ENCODE peak calls at places on chromosomes 16 and 17, in four cellular contexts. One of them, this sample, is unnamed.

GRCh38 chr17:79612468-79613194 is 1.8 kb upstream of the RBFOX3 start:
- DNase-seq in HepG2: peak
- DNase-seq in GM12878: no peak
- DNase-seq in H1: peak
- DNase-seq in this sample: peak

GRCh38 chr16:48409839-48410610 is 24.8 kb upstream of the SIAH1 start:
- DNase-seq in HepG2: peak
- DNase-seq in GM12878: no peak
- DNase-seq in H1: no peak
- DNase-seq in this sample: peak

GRCh38 chr16:60605176-60605575 is 1431.1 kb downstream of the CDH8 start:
- DNase-seq in HepG2: no peak
- DNase-seq in GM12878: no peak
- DNase-seq in H1: no peak
- DNase-seq in this sample: no peak

GRCh38 chr16:23950898-23951297 is 115.1 kb downstream of the PRKCB start:
- DNase-seq in HepG2: no peak
- DNase-seq in GM12878: no peak
- DNase-seq in H1: no peak
- DNase-seq in this sample: no peak

GRCh38 chr16:1745181-1745899 is 26.0 kb downstream of the NME3 start:
- DNase-seq in HepG2: no peak
- DNase-seq in GM12878: no peak
- DNase-seq in H1: no peak
- DNase-seq in this sample: no peak

GRCh38 chr17:42381898-42382297 is 6.3 kb downstream of the STAT3 start:
- DNase-seq in HepG2: no peak
- DNase-seq in GM12878: no peak
- DNase-seq in H1: no peak
- DNase-seq in this sample: no peak

GRCh38 chr17:35082073-35082657 is 18.7 kb upstream of the RFFL start:
- DNase-seq in HepG2: peak
- DNase-seq in GM12878: no peak
- DNase-seq in H1: no peak
- DNase-seq in this sample: no peak

GRCh38 chr16:21208831-21209230 is 2.5 kb downstream of the ZP2 start:
- DNase-seq in HepG2: no peak
- DNase-seq in GM12878: no peak
- DNase-seq in H1: no peak
- DNase-seq in this sample: no peak

GRCh38 chr17:58092797-58093385 is 9.7 kb downstream of the DYNLL2 start:
- DNase-seq in HepG2: no peak
- DNase-seq in GM12878: no peak
- DNase-seq in H1: no peak
- DNase-seq in this sample: no peak

GRCh38 chr17:15957206-15957605 is 12.3 kb downstream of the ADORA2B start:
- DNase-seq in HepG2: no peak
- DNase-seq in GM12878: no peak
- DNase-seq in H1: no peak
- DNase-seq in this sample: peak

GRCh38 chr16:21704733-21705132 is 41.0 kb downstream of the OTOA start:
- DNase-seq in HepG2: no peak
- DNase-seq in GM12878: no peak
- DNase-seq in H1: no peak
- DNase-seq in this sample: peak

GRCh38 chr17:5097101-5097834 is 14.4 kb downstream of the ZNF232 start:
- DNase-seq in HepG2: no peak
- DNase-seq in GM12878: no peak
- DNase-seq in H1: peak
- DNase-seq in this sample: no peak

GRCh38 chr17:17718251-17718650 is 37.0 kb downstream of the RAI1 start:
- DNase-seq in HepG2: no peak
- DNase-seq in GM12878: no peak
- DNase-seq in H1: no peak
- DNase-seq in this sample: no peak

GRCh38 chr16:54647731-54648221 is 282.9 kb upstream of the IRX5 start:
- DNase-seq in HepG2: no peak
- DNase-seq in GM12878: no peak
- DNase-seq in H1: no peak
- DNase-seq in this sample: no peak

GRCh38 chr17:1002771-1003555 is 6.0 kb downstream of the TIMM22 start:
- DNase-seq in HepG2: no peak
- DNase-seq in GM12878: no peak
- DNase-seq in H1: no peak
- DNase-seq in this sample: no peak

GRCh38 chr16:12186774-12187335 is 210.3 kb downstream of the SNX29 start:
- DNase-seq in HepG2: no peak
- DNase-seq in GM12878: no peak
- DNase-seq in H1: no peak
- DNase-seq in this sample: no peak

GRCh38 chr17:8393470-8394231 is 4.0 kb downstream of the RNF222 start:
- DNase-seq in HepG2: no peak
- DNase-seq in GM12878: no peak
- DNase-seq in H1: no peak
- DNase-seq in this sample: no peak

GRCh38 chr16:87255866-87256265 is 61.3 kb downstream of the C16orf95 start:
- DNase-seq in HepG2: no peak
- DNase-seq in GM12878: no peak
- DNase-seq in H1: no peak
- DNase-seq in this sample: no peak

GRCh38 chr16:73743665-73744496 is 552.7 kb upstream of the PSMD7 start:
- DNase-seq in HepG2: no peak
- DNase-seq in GM12878: no peak
- DNase-seq in H1: no peak
- DNase-seq in this sample: no peak

GRCh38 chr17:62083651-62084050 is 18.6 kb upstream of the MED13 start:
- DNase-seq in HepG2: no peak
- DNase-seq in GM12878: no peak
- DNase-seq in H1: no peak
- DNase-seq in this sample: no peak

GRCh38 chr16:1989209-1989825 is 453 bp upstream of the SYNGR3 start:
- DNase-seq in HepG2: no peak
- DNase-seq in GM12878: no peak
- DNase-seq in H1: no peak
- DNase-seq in this sample: no peak

GRCh38 chr17:56309897-56310296 is 156.6 kb downstream of the ANKFN1 start:
- DNase-seq in HepG2: no peak
- DNase-seq in GM12878: no peak
- DNase-seq in H1: no peak
- DNase-seq in this sample: no peak

GRCh38 chr16:30747331-30747730 is 894 bp upstream of the PHKG2 start:
- DNase-seq in HepG2: no peak
- DNase-seq in GM12878: no peak
- DNase-seq in H1: no peak
- DNase-seq in this sample: no peak

GRCh38 chr16:15055141-15056053 is 477 bp downstream of the NTAN1 start:
- DNase-seq in HepG2: peak
- DNase-seq in GM12878: no peak
- DNase-seq in H1: no peak
- DNase-seq in this sample: peak

GRCh38 chr17:62708587-62708986 is 81.1 kb downstream of the MRC2 start:
- DNase-seq in HepG2: no peak
- DNase-seq in GM12878: no peak
- DNase-seq in H1: no peak
- DNase-seq in this sample: no peak

GRCh38 chr16:87127061-87127765 is 190.0 kb downstream of the C16orf95 start:
- DNase-seq in HepG2: no peak
- DNase-seq in GM12878: no peak
- DNase-seq in H1: no peak
- DNase-seq in this sample: no peak

GRCh38 chr16:88530858-88531203 is 39.4 kb upstream of the ZC3H18 start:
- DNase-seq in HepG2: no peak
- DNase-seq in GM12878: no peak
- DNase-seq in H1: no peak
- DNase-seq in this sample: peak

GRCh38 chr17:4901648-4902344 is 1.1 kb downstream of the CHRNE start:
- DNase-seq in HepG2: no peak
- DNase-seq in GM12878: no peak
- DNase-seq in H1: no peak
- DNase-seq in this sample: no peak

GRCh38 chr17:1648582-1649115 is 1.0 kb downstream of the RILP start:
- DNase-seq in HepG2: peak
- DNase-seq in GM12878: peak
- DNase-seq in H1: no peak
- DNase-seq in this sample: peak

GRCh38 chr17:44465276-44465675 is 37.9 kb downstream of the GPATCH8 start:
- DNase-seq in HepG2: no peak
- DNase-seq in GM12878: no peak
- DNase-seq in H1: no peak
- DNase-seq in this sample: no peak

GRCh38 chr16:3950343-3951193 is 70.1 kb upstream of the CREBBP start:
- DNase-seq in HepG2: no peak
- DNase-seq in GM12878: no peak
- DNase-seq in H1: no peak
- DNase-seq in this sample: no peak

GRCh38 chr17:9971991-9972390 is 66.9 kb upstream of the RCVRN start:
- DNase-seq in HepG2: no peak
- DNase-seq in GM12878: no peak
- DNase-seq in H1: no peak
- DNase-seq in this sample: no peak

GRCh38 chr16:47037396-47037745 is 63.9 kb upstream of the DNAJA2 start:
- DNase-seq in HepG2: no peak
- DNase-seq in GM12878: no peak
- DNase-seq in H1: no peak
- DNase-seq in this sample: no peak

GRCh38 chr16:30985401-30986128 is 558 bp downstream of the HSD3B7 start:
- DNase-seq in HepG2: peak
- DNase-seq in GM12878: no peak
- DNase-seq in H1: no peak
- DNase-seq in this sample: peak

GRCh38 chr17:30576326-30576861 is 99.2 kb downstream of the GOSR1 start:
- DNase-seq in HepG2: no peak
- DNase-seq in GM12878: no peak
- DNase-seq in H1: no peak
- DNase-seq in this sample: no peak
- TF ChIP-seq CBX5 in HepG2: no peak
- TF ChIP-seq CBX5 in GM12878: no peak
- TF ChIP-seq CBX5 in H1: no peak
- TF ChIP-seq CBX5 in this sample: no peak

DNA sequence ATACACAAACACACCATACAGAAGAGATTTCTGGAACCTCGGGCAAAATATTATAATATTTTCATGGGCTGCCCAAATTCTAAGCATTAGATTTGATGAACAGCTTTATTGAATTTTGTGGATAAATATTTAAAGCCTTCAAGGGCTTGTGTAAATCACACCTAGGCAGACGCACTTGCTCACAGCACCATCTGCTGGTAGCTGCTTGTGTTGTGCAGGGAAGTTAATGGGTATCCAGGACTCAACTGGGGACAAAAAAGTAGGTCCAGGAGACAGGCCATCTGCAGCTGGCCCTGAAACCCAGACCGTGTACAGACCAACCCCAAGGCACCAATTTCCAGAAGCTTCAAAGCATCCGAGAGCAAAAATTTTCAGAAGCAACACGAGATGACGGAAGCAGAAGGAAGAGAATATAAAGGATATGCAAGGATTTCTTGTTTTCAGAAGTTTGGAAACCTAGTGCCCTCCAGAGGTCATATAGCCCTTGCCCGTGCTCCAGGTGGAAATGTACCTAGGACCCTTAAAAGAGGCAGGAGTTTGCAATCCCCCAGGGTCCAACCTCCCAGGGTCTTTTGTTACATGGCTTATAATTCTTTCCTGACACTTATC is 140.0 kb downstream of the CHD9NB start:
- DNase-seq in HepG2: peak
- DNase-seq in GM12878: peak
- DNase-seq in H1: peak
- DNase-seq in this sample: peak
- TF ChIP-seq CBX5 in HepG2: no peak
- TF ChIP-seq CBX5 in GM12878: no peak
- TF ChIP-seq CBX5 in H1: no peak
- TF ChIP-seq CBX5 in this sample: no peak

DNA sequence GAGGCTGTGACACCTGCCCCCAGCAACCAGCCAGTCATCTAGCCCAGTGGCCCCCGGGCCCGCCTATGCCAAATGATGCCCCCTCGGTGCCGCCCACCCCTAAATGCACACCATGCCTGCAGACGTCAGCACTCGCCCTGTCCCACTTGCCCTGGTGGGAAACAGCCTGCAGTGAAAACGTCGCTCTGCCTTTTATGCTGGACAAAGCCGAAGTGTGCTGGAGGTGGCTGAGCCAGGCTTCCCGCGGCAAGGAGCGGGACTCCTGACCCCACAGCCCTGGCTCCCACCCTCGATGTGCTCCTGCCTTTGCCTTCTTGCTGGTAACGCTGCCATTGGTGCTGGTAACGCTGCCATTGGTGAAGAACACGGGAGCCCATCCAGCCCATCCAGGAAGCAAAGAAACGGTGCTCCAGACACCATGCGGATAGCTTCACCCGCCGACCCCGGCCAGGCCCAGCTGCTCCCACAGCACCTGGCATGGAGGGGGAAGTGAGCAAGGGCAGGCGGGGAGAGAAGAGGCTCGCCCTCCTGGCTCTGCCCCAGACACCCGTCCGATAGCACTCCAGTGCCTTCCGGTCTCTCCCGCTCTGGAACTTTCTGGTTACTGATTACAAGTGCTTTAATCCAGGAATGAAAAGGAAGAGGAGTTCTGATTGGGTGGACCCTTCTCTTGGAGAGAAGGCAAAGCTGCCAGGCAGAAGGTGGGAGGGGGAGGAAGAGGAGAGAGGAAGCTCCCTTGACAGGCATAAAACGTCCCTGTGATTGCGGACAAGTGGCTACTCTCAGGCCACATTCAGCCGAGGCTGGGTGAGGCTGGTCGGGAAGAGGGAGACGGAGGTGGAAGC is 4.0 kb upstream of the BAIAP2 start:
- DNase-seq in HepG2: peak
- DNase-seq in GM12878: no peak
- DNase-seq in H1: no peak
- DNase-seq in this sample: no peak
- TF ChIP-seq CBX5 in HepG2: no peak
- TF ChIP-seq CBX5 in GM12878: no peak
- TF ChIP-seq CBX5 in H1: no peak
- TF ChIP-seq CBX5 in this sample: no peak

GRCh38 chr17:60623415-60623814 is 23.4 kb downstream of the PPM1D start:
- DNase-seq in HepG2: no peak
- DNase-seq in GM12878: no peak
- DNase-seq in H1: no peak
- DNase-seq in this sample: no peak
- TF ChIP-seq CBX5 in HepG2: no peak
- TF ChIP-seq CBX5 in GM12878: no peak
- TF ChIP-seq CBX5 in H1: no peak
- TF ChIP-seq CBX5 in this sample: no peak

GRCh38 chr17:7292729-7293128 is 1.7 kb downstream of the YBX2 start:
- DNase-seq in HepG2: no peak
- DNase-seq in GM12878: no peak
- DNase-seq in H1: no peak
- DNase-seq in this sample: no peak
- TF ChIP-seq CBX5 in HepG2: no peak
- TF ChIP-seq CBX5 in GM12878: no peak
- TF ChIP-seq CBX5 in H1: no peak
- TF ChIP-seq CBX5 in this sample: no peak

GRCh38 chr17:32009262-32009542 is 2.0 kb downstream of the LRRC37B start:
- DNase-seq in HepG2: no peak
- DNase-seq in GM12878: no peak
- DNase-seq in H1: no peak
- DNase-seq in this sample: no peak

GRCh38 chr17:32010114-32010513 is 2.9 kb downstream of the LRRC37B start:
- DNase-seq in HepG2: no peak
- DNase-seq in GM12878: no peak
- DNase-seq in H1: no peak
- DNase-seq in this sample: no peak

GRCh38 chr17:32007463-32008298 is 498 bp downstream of the LRRC37B start:
- DNase-seq in HepG2: no peak
- DNase-seq in GM12878: no peak
- DNase-seq in H1: peak
- DNase-seq in this sample: peak

GRCh38 chr17:32006957-32007462 is at the start of gene LRRC37B:
- DNase-seq in HepG2: peak
- DNase-seq in GM12878: peak
- DNase-seq in H1: peak
- DNase-seq in this sample: peak
- TF ChIP-seq CBX5 in HepG2: peak
- TF ChIP-seq CBX5 in GM12878: no peak
- TF ChIP-seq CBX5 in H1: no peak
- TF ChIP-seq CBX5 in this sample: no peak